ENCODE peak calls at places on chromosomes 5 and 9, in five cellular contexts. M is CD8-positive, alpha-beta memory T cell; O is GM03348; E is KBM-7; B is brain microvascular endothelial cell. Q is an unnamed sample.

GRCh38 chr9:76756273-76756650 is 8.0 kb upstream of the PCA3 start:
- DNase-seq in B (peak), E (peak), M (no peak), O (peak), Q (peak)

GRCh38 chr9:69027355-69028097 is 8.0 kb upstream of the FXN start:
- DNase-seq in B (peak), E (peak), O (peak), M (peak), Q (peak)

GRCh38 chr5:60797482-60798153 is 46.5 kb downstream of the ELOVL7 start:
- DNase-seq in E (no peak), B (no peak), O (no peak), M (no peak), Q (no peak)

GRCh38 chr5:62732677-62733121 is 154.1 kb downstream of the LRRC70 start:
- DNase-seq in B (no peak), O (no peak), E (peak), M (no peak), Q (no peak)

GRCh38 chr9:71936066-71936465 is 24.6 kb downstream of the C9orf85 start:
- DNase-seq in O (peak), B (no peak), E (no peak), M (no peak), Q (no peak)

GRCh38 chr5:154806176-154806575 is 44.2 kb downstream of the FAXDC2 start:
- DNase-seq in M (no peak), O (no peak), E (no peak), B (no peak), Q (no peak)

GRCh38 chr9:38001430-38001829 is 67.6 kb downstream of the SHB start:
- DNase-seq in M (no peak), E (no peak), O (no peak), B (no peak), Q (no peak)

GRCh38 chr5:139903805-139904565 is 108.4 kb downstream of the PSD2 start:
- DNase-seq in O (peak), E (peak), M (no peak), B (no peak), Q (no peak)

GRCh38 chr5:67542489-67542888 is 345.9 kb upstream of the CD180 start:
- DNase-seq in B (no peak), O (no peak), M (no peak), E (peak), Q (no peak)

GRCh38 chr9:116924462-116925110 is 237.5 kb downstream of the TRIM32 start:
- DNase-seq in M (no peak), E (no peak), B (no peak), O (no peak), Q (no peak)